ENCODE peak calls at places on chromosomes 11 and 22, in six cellular contexts. X is HCT116, Q is GM12891, E is HepG2, P is GM23338, S is SK-N-SH. D is an unnamed sample.

GRCh38 chr11:8068605-8069221 is 12.3 kb upstream of the TUB start:
- DNase-seq in S (peak; percentile 70), Q (no peak), P (no peak), E (peak; percentile 47), X (no peak), D (no peak)

GRCh38 chr11:47987781-47988180 is 7.4 kb downstream of the PTPRJ start:
- DNase-seq in P (no peak), Q (no peak), S (no peak), E (no peak), X (no peak), D (no peak)

GRCh38 chr11:129386795-129387390 is 11.2 kb downstream of the BARX2 start:
- DNase-seq in P (no peak), S (no peak), E (no peak), Q (no peak), X (no peak), D (no peak)

GRCh38 chr11:119205080-119205479 is 1.1 kb upstream of the CBL start:
- DNase-seq in Q (no peak), P (peak; percentile 23), E (no peak), X (no peak), S (no peak), D (no peak)

GRCh38 chr11:63490551-63491239 is at the start of gene PLAAT5:
- DNase-seq in P (peak; percentile 81), S (peak; percentile 50), Q (no peak), X (no peak), E (no peak), D (no peak)

GRCh38 chr22:30968015-30968923 is at the start of gene MORC2:
- DNase-seq in E (peak; percentile 58), X (no peak), S (no peak), P (peak; percentile 89), Q (peak; percentile 5), D (no peak)

GRCh38 chr22:30182365-30182764 is 64.2 kb downstream of the LIF start:
- DNase-seq in P (no peak), Q (no peak), S (no peak), X (no peak), E (peak; percentile 39), D (no peak)

GRCh38 chr11:9760180-9760550 is 96.3 kb downstream of the SWAP70 start:
- DNase-seq in E (no peak), Q (no peak), X (no peak), S (no peak), P (no peak), D (peak; percentile 95)

DNA sequence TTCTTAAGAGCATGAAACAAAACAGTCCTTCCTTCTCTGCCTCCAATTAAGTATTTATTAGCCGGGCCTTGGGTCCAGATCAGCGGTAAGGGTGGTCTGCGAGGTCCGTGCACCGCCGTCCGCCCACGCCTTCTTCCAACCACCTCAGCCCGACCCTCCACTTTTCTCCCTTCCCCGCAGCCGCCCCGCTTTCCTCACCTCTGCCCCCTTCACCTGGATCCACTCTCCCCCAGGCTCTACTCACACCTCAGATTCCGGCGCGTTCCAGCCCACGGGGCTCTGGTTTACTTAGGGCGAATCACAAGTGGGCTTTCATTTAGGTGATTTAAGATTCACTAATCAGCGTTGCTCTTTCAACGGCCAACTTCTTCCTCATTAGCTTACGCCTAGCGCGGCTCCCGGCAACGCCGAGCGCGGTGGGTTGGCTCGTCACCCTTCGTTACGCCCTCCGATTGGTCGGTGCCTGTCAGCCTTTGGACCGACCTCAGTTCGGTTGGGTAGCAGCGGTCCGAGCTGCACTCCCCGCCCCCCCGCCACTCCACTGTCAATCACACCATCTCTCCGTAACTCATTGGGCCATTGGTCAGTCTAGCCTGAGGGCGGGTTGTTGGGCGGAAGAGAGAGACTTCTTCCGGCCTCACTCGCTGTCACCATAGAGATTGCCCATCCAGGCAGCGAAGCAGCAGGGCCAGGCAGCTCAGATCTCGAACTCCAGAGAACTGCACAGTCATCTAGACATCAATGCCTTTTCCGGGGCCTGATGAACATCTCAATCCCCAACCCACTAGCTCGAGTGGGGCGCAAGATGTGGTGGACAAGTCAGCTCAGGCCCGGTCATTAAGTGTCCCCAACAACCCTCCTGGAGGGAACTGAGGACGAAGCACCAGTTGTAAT is at the start of gene TMEM218:
- DNase-seq in S (peak; percentile 93), X (peak; percentile 97), E (peak; percentile 98), P (peak; percentile 99), Q (peak; percentile 77), D (peak; percentile 99)
- TF ChIP-seq POLR2AphosphoS5 in S (peak; percentile 59), X (peak; percentile 59), E (peak; percentile 68), P (peak; percentile 60), Q (peak; percentile 20), D (peak; percentile 75)

DNA sequence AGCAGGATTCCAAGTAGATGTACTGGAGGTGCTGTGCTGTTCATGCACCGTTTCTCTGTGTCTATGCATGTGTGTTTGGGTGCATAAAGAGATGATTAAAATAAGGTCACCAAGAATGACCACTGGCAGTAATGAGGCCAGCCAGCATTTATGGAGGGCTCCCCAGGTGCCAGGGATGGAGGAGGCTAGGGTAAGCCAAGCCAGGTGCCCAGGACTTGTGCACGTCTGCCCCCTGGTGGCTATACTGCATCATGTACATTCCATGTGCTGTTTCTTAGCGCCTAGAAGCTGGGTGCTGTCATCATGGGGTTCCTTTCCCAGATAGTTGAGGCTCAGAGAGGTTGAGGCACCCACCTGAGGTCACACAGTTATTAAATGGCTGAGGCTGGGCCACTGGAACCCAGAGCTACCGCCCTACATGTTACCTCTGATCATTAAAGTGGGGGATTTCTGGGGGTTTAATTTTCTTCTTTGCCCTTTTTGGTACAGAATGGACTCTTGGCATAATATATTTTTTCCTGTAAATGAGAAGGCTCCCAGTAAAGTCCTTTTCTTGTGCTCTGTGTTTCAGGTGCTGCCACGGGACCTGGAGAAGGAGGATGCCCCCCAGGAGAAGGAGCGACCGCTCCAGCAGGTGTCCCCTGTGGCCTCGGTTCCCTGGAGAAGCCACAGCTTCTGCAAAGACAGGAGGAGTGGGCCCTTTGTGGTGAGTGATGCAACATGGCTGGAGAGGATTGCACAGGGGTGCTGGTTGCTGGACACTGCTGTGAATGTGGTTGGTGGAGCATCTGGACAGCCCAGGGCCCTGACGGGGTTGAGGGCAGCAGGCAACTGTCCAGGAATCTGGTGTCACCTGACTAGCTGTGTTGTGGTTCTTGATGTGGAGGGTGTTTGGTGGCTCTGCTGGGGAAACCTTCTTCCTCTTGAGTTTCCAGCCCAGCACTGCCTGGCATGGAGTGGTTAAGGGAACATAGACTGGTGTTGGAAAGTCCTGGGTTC is 96.4 kb downstream of the KIAA1671 start:
- DNase-seq in P (peak; percentile 86), E (peak; percentile 62), Q (peak; percentile 71), X (peak; percentile 46), S (peak; percentile 84), D (no peak)
- TF ChIP-seq POLR2AphosphoS5 in P (no peak), E (no peak), Q (no peak), X (no peak), S (no peak), D (no peak)

GRCh38 chr22:44807232-44807631 is 54.9 kb downstream of the ARHGAP8 start:
- DNase-seq in P (peak; percentile 72), Q (no peak), X (no peak), E (no peak), S (no peak), D (no peak)
- TF ChIP-seq POLR2AphosphoS5 in P (no peak), Q (no peak), X (no peak), E (no peak), S (no peak), D (no peak)

GRCh38 chr11:12390687-12391110 is 13.3 kb downstream of the PARVA start:
- DNase-seq in Q (no peak), P (no peak), S (no peak), E (no peak), X (no peak), D (peak; percentile 90)
- TF ChIP-seq POLR2AphosphoS5 in Q (no peak), P (no peak), S (no peak), E (no peak), X (no peak), D (peak; percentile 45)

DNA sequence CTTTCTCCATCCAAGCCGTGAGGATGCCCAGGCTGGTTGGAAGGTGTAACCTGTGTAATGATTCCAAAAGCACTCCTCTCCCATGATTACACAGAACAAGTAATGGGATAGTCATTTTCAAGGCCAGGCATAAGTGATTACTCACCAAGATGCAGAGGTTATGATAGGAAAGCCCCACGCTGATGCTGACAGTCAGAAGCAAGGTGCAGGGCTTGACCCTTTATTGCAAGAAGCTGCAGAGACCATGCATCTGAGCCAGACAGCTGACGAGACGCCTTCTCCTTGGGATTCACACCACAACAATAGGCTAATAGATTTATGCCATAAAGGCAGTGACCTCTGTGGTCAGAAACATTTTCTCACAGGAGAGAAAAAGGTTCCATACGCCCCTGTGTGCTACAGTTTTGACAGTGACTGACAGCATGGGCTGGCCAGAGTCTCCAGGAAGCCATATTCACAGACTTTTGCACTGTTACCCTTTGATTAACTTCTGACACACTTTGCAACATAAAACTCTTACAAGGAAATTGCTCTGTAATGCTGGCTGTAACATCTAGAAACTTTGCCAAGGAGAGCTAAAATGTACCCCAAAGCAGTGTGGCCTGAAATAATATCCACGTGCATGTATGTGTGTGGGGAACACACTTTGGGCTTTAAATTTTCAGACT is 1078.9 kb upstream of the TENM4 start:
- DNase-seq in X (no peak), P (no peak), E (no peak), S (no peak), Q (no peak), D (no peak)
- TF ChIP-seq POLR2AphosphoS5 in X (no peak), P (no peak), E (no peak), S (no peak), Q (no peak), D (no peak)

GRCh38 chr11:534592-535518 is 521 bp downstream of the HRAS start:
- DNase-seq in P (peak; percentile 44), Q (no peak), S (peak; percentile 71), E (no peak), X (no peak), D (no peak)
- TF ChIP-seq POLR2AphosphoS5 in P (no peak), Q (no peak), S (no peak), E (no peak), X (no peak), D (no peak)

GRCh38 chr22:38490915-38491314 is 15.2 kb downstream of the DDX17 start:
- DNase-seq in E (peak; percentile 83), S (no peak), P (no peak), X (no peak), Q (no peak), D (no peak)
- TF ChIP-seq POLR2AphosphoS5 in E (no peak), S (no peak), P (no peak), X (no peak), Q (no peak), D (peak; percentile 72)

DNA sequence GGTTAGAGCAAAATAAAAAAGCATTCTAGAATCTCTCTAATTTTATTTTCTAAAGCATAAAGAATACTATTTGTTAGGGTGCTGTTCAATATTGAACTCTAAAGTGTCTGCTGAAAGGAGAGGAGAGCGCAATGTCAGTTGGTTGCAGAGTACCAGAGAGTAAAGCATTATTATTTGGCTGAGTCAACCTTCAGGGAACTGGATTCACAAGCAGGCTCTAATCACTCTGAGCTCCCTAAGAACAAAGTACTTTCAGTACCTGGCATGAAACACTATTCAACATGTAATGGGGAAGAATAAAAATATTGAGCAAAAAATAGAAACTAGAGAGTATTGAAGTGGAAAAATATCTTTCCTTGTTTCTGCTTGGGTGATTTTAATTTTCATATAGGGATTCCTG is 961.0 kb upstream of the CCDC90B start:
- DNase-seq in P (no peak), Q (no peak), S (no peak), E (no peak), X (no peak), D (no peak)
- TF ChIP-seq POLR2AphosphoS5 in P (no peak), Q (no peak), S (no peak), E (no peak), X (no peak), D (no peak)

GRCh38 chr22:17842386-17842785 is 68.1 kb upstream of the BID start:
- DNase-seq in P (no peak), E (no peak), Q (peak; percentile 66), S (no peak), X (no peak), D (no peak)
- TF ChIP-seq POLR2AphosphoS5 in P (no peak), E (no peak), Q (no peak), S (no peak), X (no peak), D (peak; percentile 47)

GRCh38 chr11:116244425-116244824 is 528.4 kb downstream of the BUD13 start:
- DNase-seq in S (no peak), E (no peak), X (no peak), Q (no peak), P (no peak), D (no peak)
- TF ChIP-seq POLR2AphosphoS5 in S (no peak), E (no peak), X (no peak), Q (no peak), P (no peak), D (no peak)